ENCODE peak calls at places on chromosomes 13 and 19, in five cellular contexts. S is stomach, Y is esophagus squamous epithelium, B is fibroblast of lung, U is body of pancreas. A is an unnamed sample.

GRCh38 chr19:41928754-41929535 is 696 bp upstream of the ERFL start:
- DNase-seq in S (no peak), Y (no peak), B (no peak), U (no peak), A (no peak)

GRCh38 chr13:74145249-74145970 is 11.2 kb upstream of the KLF12 start:
- DNase-seq in S (no peak), Y (no peak), B (peak), U (no peak), A (no peak)

GRCh38 chr19:20479483-20479882 is 86.1 kb downstream of the ZNF737 start:
- DNase-seq in S (no peak), Y (no peak), B (no peak), U (no peak), A (no peak)

GRCh38 chr19:35789978-35790944 is 14.9 kb downstream of the ARHGAP33 start:
- DNase-seq in S (no peak), Y (no peak), B (no peak), U (no peak), A (no peak)

GRCh38 chr13:75366380-75367280 is 115.3 kb downstream of the TBC1D4 start:
- DNase-seq in S (no peak), Y (no peak), B (no peak), U (no peak), A (no peak)

GRCh38 chr13:26324294-26324693 is 70.4 kb downstream of the CDK8 start:
- DNase-seq in S (no peak), Y (no peak), B (no peak), U (no peak), A (no peak)

GRCh38 chr13:71015516-71015915 is 851.5 kb downstream of the DACH1 start:
- DNase-seq in S (no peak), Y (no peak), B (no peak), U (no peak), A (no peak)

GRCh38 chr13:40446365-40446764 is 220.1 kb downstream of the FOXO1 start:
- DNase-seq in S (no peak), Y (no peak), B (peak), U (no peak), A (peak)

DNA sequence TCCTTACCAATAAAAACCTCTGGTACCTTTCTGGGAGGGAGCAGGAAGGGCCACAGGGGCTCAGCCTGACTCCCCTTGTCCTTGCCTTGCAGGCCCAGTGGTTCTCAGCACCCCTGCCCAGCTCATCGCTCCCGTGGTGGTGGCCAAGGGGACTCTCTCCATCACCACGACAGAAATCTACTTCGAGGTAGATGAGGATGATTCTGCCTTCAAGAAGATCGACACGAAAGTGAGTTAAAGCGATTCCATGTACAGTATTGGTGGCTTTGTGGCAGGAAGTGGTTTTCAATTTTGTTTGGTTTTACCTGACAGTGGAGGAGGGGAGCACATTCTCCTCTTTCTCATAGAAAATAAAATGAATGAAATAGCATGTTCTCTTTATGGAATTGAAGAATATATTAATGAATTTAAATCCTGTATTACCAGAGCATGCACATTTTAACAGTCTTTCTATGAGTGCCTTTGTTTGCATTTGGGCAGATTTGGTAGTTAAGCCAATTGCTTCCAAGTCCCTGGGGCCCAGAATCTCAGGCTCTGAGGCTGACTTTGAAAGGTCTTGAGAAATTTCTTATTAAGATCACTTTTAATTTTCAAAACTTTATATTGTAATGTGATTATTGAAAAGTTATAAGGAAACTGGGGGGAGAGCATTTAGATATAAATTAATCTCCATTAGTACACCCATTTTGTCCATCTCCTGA is 4.0 kb downstream of the MAB21L1 start:
- DNase-seq in S (no peak), Y (no peak), B (no peak), U (no peak), A (no peak)
- H3K4me3 ChIP-seq in S (no peak), Y (no peak), B (no peak), U (no peak), A (peak)

DNA sequence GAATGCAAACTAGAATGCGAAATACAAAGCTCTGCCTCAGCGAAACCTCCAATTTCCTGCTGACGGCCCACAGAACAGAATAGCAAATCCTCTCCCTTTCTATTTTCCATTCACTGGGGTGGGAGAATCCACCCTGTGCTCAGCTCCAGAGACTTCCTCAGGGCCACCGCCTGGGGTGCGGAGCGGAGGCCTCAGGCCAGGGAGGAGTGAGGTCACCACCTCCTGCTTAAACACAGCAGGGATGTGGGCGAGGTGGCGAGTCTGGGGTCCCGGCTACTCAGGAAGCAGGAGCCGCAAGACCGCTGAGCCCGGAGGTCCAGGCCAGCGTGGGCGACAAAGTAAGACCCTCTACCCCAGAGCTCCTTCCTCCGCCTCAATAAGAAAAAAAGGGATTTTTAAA is 666 bp upstream of the ZNF320 start:
- DNase-seq in S (no peak), Y (no peak), B (no peak), U (no peak), A (no peak)
- TF ChIP-seq CTCF in S (no peak), Y (no peak), B (no peak), U (no peak), A (no peak)

DNA sequence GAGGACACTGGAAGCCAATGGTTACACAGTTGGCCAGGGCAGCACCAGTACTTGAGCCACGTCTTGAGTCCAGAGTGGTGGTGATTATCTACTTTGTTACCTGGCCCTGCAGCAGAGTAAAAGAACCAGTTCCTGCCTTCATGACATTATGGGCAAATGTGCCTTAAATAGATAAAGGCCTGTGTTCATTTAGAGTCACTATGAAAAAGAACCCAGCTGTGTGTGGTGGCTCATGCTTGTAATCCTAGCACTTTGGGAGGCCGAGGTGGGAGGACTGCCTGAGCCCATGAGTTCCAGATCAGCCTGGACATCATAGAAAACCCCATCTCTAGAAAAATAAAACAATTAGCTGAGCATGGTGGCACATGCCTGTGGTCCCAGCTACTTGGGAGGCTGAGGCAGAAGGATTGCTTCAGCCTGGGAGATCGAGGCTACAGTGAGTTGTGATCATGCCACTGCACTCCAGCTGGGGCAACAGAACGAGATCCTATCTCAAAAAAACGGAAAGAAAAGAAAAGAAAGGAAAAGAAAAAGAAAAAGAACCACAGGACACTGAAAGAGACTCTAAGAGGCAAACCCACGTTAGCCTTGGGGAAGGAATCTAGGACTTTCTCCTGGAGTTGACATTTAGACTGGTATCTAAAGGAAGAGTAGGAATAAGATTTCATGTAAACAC is 3.4 kb upstream of the IRF2BP1 start:
- DNase-seq in S (no peak), Y (no peak), B (no peak), U (no peak), A (no peak)
- H3K4me3 ChIP-seq in S (no peak), Y (no peak), B (no peak), U (no peak), A (no peak)

GRCh38 chr19:32448026-32448425 is 42.5 kb downstream of the DPY19L3 start:
- DNase-seq in S (no peak), Y (no peak), B (no peak), U (no peak), A (no peak)
- TF ChIP-seq CTCF in S (no peak), Y (no peak), B (no peak), U (no peak), A (no peak)

GRCh38 chr13:46166221-46166584 is 15.8 kb downstream of the LCP1 start:
- DNase-seq in S (no peak), Y (no peak), B (no peak), U (no peak), A (no peak)

GRCh38 chr13:46170268-46170667 is 11.7 kb downstream of the LCP1 start:
- DNase-seq in S (peak), Y (no peak), B (no peak), U (no peak), A (no peak)

GRCh38 chr13:46166947-46167610 is 14.9 kb downstream of the LCP1 start:
- DNase-seq in S (no peak), Y (no peak), B (no peak), U (no peak), A (no peak)

GRCh38 chr13:46168818-46169217 is 13.2 kb downstream of the LCP1 start:
- DNase-seq in S (no peak), Y (no peak), B (no peak), U (no peak), A (no peak)

GRCh38 chr13:46168341-46168740 is 13.6 kb downstream of the LCP1 start:
- DNase-seq in S (no peak), Y (no peak), B (no peak), U (no peak), A (no peak)
- H3K4me3 ChIP-seq in S (no peak), Y (no peak), B (no peak), U (no peak), A (no peak)

GRCh38 chr19:33245948-33246728 is 20.5 kb upstream of the SLC7A10 start:
- DNase-seq in S (no peak), Y (no peak), B (no peak), U (no peak), A (no peak)
- TF ChIP-seq CTCF in S (no peak), Y (peak), B (peak), U (peak), A (peak)

GRCh38 chr13:42040730-42041016 is 7.8 kb upstream of the DGKH start:
- DNase-seq in S (no peak), Y (no peak), B (no peak), U (no peak), A (no peak)
- H3K4me3 ChIP-seq in S (peak), Y (peak), B (peak), U (peak), A (peak)

GRCh38 chr19:4495471-4495870 is 22.8 kb downstream of the PLIN4 start:
- DNase-seq in S (peak), Y (no peak), B (no peak), U (no peak), A (no peak)
- TF ChIP-seq CTCF in S (no peak), Y (peak), B (no peak), U (peak), A (no peak)